ENCODE peak calls at places on chromosomes 13 and 19, in eight cellular contexts. F is tibial artery, C is fibroblast of lung, G is lower lobe of right lung, H is cardiac muscle cell, Z is A673, N is thoracic aorta, A is AG09309. S is an unnamed sample.

GRCh38 chr13:25625361-25625760 is 253.6 kb downstream of the ATP8A2 start:
- DNase-seq in N (no peak), H (no peak), Z (no peak), G (no peak), F (no peak), A (no peak), C (no peak), S (no peak)

GRCh38 chr13:109862627-109863026 is 76.2 kb upstream of the IRS2 start:
- DNase-seq in Z (peak; percentile 11), F (no peak), A (no peak), G (no peak), N (no peak), H (no peak), C (peak; percentile 63), S (no peak)

GRCh38 chr19:11738746-11739620 is at the start of gene ZNF823:
- DNase-seq in A (peak; percentile 83), N (peak; percentile 98), Z (peak; percentile 99), F (peak; percentile 100), H (peak; percentile 99), C (peak; percentile 97), G (peak; percentile 97), S (peak; percentile 98)

GRCh38 chr19:3825286-3825956 is 39.2 kb upstream of the MATK start:
- DNase-seq in A (no peak), N (no peak), Z (no peak), F (no peak), C (no peak), G (no peak), H (no peak), S (no peak)

GRCh38 chr13:44649118-44649455 is 73.0 kb upstream of the TSC22D1 start:
- DNase-seq in G (no peak), H (no peak), Z (no peak), C (no peak), N (no peak), A (no peak), F (no peak), S (no peak)

GRCh38 chr19:53509443-53509842 is 28.5 kb upstream of the ZNF331 start:
- DNase-seq in Z (no peak), C (no peak), A (no peak), N (no peak), G (no peak), H (no peak), F (no peak), S (no peak)

GRCh38 chr13:109859216-109859835 is 72.9 kb upstream of the IRS2 start:
- DNase-seq in F (no peak), Z (no peak), N (no peak), G (no peak), H (no peak), A (no peak), C (no peak), S (no peak)

GRCh38 chr13:62014299-62014698 is 598.6 kb upstream of the PCDH20 start:
- DNase-seq in H (peak; percentile 39), G (no peak), A (no peak), C (peak; percentile 57), Z (peak; percentile 64), N (no peak), F (no peak), S (no peak)

GRCh38 chr19:4581381-4582111 is 22.1 kb upstream of the SEMA6B start:
- DNase-seq in A (no peak), N (no peak), G (no peak), H (peak; percentile 80), Z (peak; percentile 71), F (no peak), C (no peak), S (no peak)

GRCh38 chr13:101202590-101202989 is 213.7 kb downstream of the NALCN start:
- DNase-seq in A (no peak), H (no peak), N (no peak), C (no peak), Z (no peak), G (no peak), F (no peak), S (no peak)
- TF ChIP-seq CTCF in A (no peak), H (no peak), N (no peak), C (no peak), Z (no peak), G (no peak), F (no peak), S (no peak)

GRCh38 chr19:49339364-49340068 is 4.3 kb downstream of the CD37 start:
- DNase-seq in Z (peak; percentile 97), A (no peak), F (peak; percentile 97), C (peak; percentile 87), H (peak; percentile 95), N (peak; percentile 57), G (peak; percentile 89), S (no peak)
- H3K4me3 ChIP-seq in Z (peak overlapping the region; percentile 31), A (peak overlapping the region; percentile 11), F (peak overlapping the region; percentile 77), C (peak overlapping the region; percentile 16), H (peak overlapping the region; percentile 18), N (peak overlapping the region; percentile 70), G (peak overlapping the region; percentile 60), S (no peak overlapping the region)

GRCh38 chr19:9799162-9799561 is 19.7 kb downstream of the FBXL12 start:
- DNase-seq in G (no peak), C (no peak), H (no peak), N (no peak), Z (no peak), A (no peak), F (no peak), S (no peak)
- TF ChIP-seq CTCF in G (no peak), C (no peak), H (no peak), N (no peak), Z (no peak), A (no peak), F (no peak), S (no peak)

GRCh38 chr19:55676384-55676783 is 1.4 kb downstream of the EPN1 start:
- DNase-seq in A (no peak), F (no peak), Z (no peak), G (no peak), H (no peak), C (no peak), N (no peak), S (peak; percentile 93)

GRCh38 chr19:55678121-55678671 is 3.2 kb downstream of the EPN1 start:
- DNase-seq in H (no peak), A (no peak), C (no peak), N (no peak), Z (no peak), F (no peak), G (peak; percentile 72), S (no peak)

GRCh38 chr19:55677572-55678028 is 2.6 kb downstream of the EPN1 start:
- DNase-seq in F (no peak), G (peak; percentile 40), C (no peak), H (no peak), A (no peak), Z (no peak), N (no peak), S (no peak)

GRCh38 chr19:55675661-55676354 is 782 bp downstream of the EPN1 start:
- DNase-seq in N (no peak), C (no peak), Z (no peak), F (no peak), H (no peak), G (no peak), A (no peak), S (no peak)

DNA sequence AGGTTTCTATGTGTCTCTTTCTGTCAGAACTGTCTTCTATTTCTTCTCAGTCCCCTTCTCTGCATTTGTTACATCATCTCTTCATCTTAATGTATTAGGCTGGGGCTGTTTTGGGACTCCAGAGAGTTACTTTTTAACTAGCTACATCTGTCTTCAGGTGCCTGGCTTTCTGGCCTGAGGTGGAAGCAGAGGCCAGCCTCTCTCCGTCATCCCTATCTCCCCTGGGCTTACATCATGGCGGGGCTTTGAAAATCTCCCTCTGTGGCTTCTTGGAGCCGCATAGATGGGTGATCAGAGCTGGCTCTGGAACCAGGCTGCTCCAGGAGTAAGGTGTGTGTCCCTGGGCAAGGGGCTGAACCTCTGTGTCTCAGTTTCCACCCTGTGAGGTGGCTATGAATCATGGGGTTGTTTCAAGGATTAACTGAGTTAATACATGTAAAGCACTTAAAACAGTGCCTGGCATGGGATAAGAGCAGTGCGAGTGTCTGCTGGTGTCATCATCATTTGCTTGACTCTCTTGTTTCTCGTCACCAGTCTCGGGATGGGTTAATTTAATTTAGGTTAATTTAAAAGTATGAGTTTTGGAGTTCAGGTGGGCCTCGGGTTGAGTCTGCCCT is 2.0 kb downstream of the EPN1 start:
- DNase-seq in A (no peak), H (no peak), G (no peak), F (no peak), N (no peak), Z (no peak), C (no peak), S (no peak)
- H3K4me3 ChIP-seq in A (no peak overlapping the region), H (no peak overlapping the region), G (peak overlapping the region; percentile 85), F (peak overlapping the region; percentile 97), N (peak overlapping the region; percentile 85), Z (peak overlapping the region; percentile 94), C (no peak overlapping the region), S (peak overlapping the region; percentile 77)

GRCh38 chr13:52009985-52010384 is 1.3 kb downstream of the ATP7B start:
- DNase-seq in N (no peak), H (no peak), C (no peak), F (no peak), G (no peak), A (no peak), Z (no peak), S (no peak)

GRCh38 chr13:52012512-52012836 is 276 bp downstream of the ALG11 start:
- DNase-seq in H (no peak), G (no peak), N (no peak), C (no peak), Z (no peak), F (no peak), A (no peak), S (no peak)

GRCh38 chr13:52011690-52012511 is at the start of gene ALG11:
- DNase-seq in Z (peak; percentile 99), G (peak; percentile 99), H (peak; percentile 99), N (peak; percentile 96), F (peak; percentile 100), A (peak; percentile 90), C (peak; percentile 97), S (peak; percentile 90)

GRCh38 chr13:52006491-52007245 is 4.6 kb downstream of the ATP7B start:
- DNase-seq in F (no peak), N (no peak), C (no peak), H (no peak), Z (no peak), A (no peak), G (no peak), S (no peak)

GRCh38 chr13:52010890-52011689 is at the start of gene ATP7B:
- DNase-seq in G (no peak), H (peak; percentile 52), A (no peak), F (no peak), C (no peak), Z (peak; percentile 24), N (no peak), S (no peak)
- TF ChIP-seq CTCF in G (peak; percentile 19), H (no peak), A (peak; percentile 23), F (peak; percentile 9), C (no peak), Z (no peak), N (no peak), S (no peak)

GRCh38 chr13:93397619-93398018 is 171.0 kb downstream of the GPC6 start:
- DNase-seq in F (no peak), A (no peak), Z (peak; percentile 29), G (no peak), C (no peak), N (no peak), H (no peak), S (no peak)

GRCh38 chr13:93398167-93398566 is 171.6 kb downstream of the GPC6 start:
- DNase-seq in C (peak; percentile 66), N (no peak), H (no peak), Z (peak; percentile 26), F (no peak), G (no peak), A (no peak), S (no peak)
- H3K4me3 ChIP-seq in C (no peak overlapping the region), N (no peak overlapping the region), H (no peak overlapping the region), Z (no peak overlapping the region), F (no peak overlapping the region), G (no peak overlapping the region), A (no peak overlapping the region), S (no peak overlapping the region)